ENCODE peak calls at places on chromosomes 16 and 17, in four cellular contexts. Q, G, W and Y are unnamed samples.

GRCh38 chr17:1143573-1143972 is 36.2 kb downstream of the ABR start:
- DNase-seq in Q (no peak), G (no peak), W (no peak), Y (no peak)

GRCh38 chr16:56192644-56192960 is 1.3 kb downstream of the GNAO1 start:
- DNase-seq in Q (no peak), G (no peak), W (no peak), Y (no peak)

GRCh38 chr17:35407531-35407930 is 24.8 kb downstream of the SLFN12 start:
- DNase-seq in Q (no peak), G (no peak), W (no peak), Y (no peak)

GRCh38 chr16:72073831-72074230 is 10.8 kb downstream of the HPR start:
- DNase-seq in Q (no peak), G (no peak), W (no peak), Y (no peak)

GRCh38 chr16:58843675-58844074 is 109.6 kb upstream of the GOT2 start:
- DNase-seq in Q (no peak), G (no peak), W (no peak), Y (no peak)

GRCh38 chr17:75589919-75590303 is 2.3 kb downstream of the MYO15B start:
- DNase-seq in Q (no peak), G (no peak), W (no peak), Y (no peak)

GRCh38 chr17:45791935-45792334 is 7.8 kb downstream of the CRHR1 start:
- DNase-seq in Q (no peak), G (no peak), W (peak; percentile 31), Y (no peak)

GRCh38 chr17:46099865-46100264 is 93.4 kb downstream of the KANSL1 start:
- DNase-seq in Q (no peak), G (no peak), W (no peak), Y (no peak)

GRCh38 chr17:2240541-2240940 is 63.0 kb downstream of the SMG6 start:
- DNase-seq in Q (no peak), G (no peak), W (no peak), Y (no peak)

GRCh38 chr17:234163-235047 is 53.0 kb upstream of the DOC2B start:
- DNase-seq in Q (no peak), G (no peak), W (no peak), Y (no peak)

GRCh38 chr16:66894055-66894454 is 13.7 kb downstream of the PDP2 start:
- DNase-seq in Q (no peak), G (no peak), W (no peak), Y (no peak)

GRCh38 chr16:12188674-12189249 is 212.2 kb downstream of the SNX29 start:
- DNase-seq in Q (no peak), G (no peak), W (peak; percentile 11), Y (no peak)

GRCh38 chr17:83106036-83106577 is 26.7 kb downstream of the METRNL start:
- DNase-seq in Q (no peak), G (no peak), W (no peak), Y (no peak)

GRCh38 chr17:76179496-76180467 is 38.7 kb upstream of the FOXJ1 start:
- DNase-seq in Q (peak; percentile 85), G (peak; percentile 30), W (no peak), Y (peak; percentile 72)

GRCh38 chr16:27239906-27240655 is 28.5 kb downstream of the NSMCE1 start:
- DNase-seq in Q (no peak), G (no peak), W (no peak), Y (no peak)

GRCh38 chr16:1787056-1787321 is 4.2 kb downstream of the NUBP2 start:
- DNase-seq in Q (no peak), G (no peak), W (no peak), Y (no peak)

GRCh38 chr17:16250635-16251034 is 33.6 kb downstream of the PIGL start:
- DNase-seq in Q (no peak), G (no peak), W (no peak), Y (no peak)

GRCh38 chr17:65797809-65798208 is 236.4 kb upstream of the AXIN2 start:
- DNase-seq in Q (peak; percentile 34), G (no peak), W (no peak), Y (no peak)